ENCODE peak calls at places on chromosome 12, in seven cellular contexts. T is endodermal cell, I is HCEC 1CT, Y is GM06990, P is NCI-H748 treated with DMSO at 0.1 percent for 48 hours, A is Caki2, F is breast epithelium. Q is an unnamed sample.

GRCh38 chr12:53217049-53217929 is 10.2 kb upstream of the ITGB7 start:
- DNase-seq in T (peak), I (no peak), Y (no peak), P (no peak), A (no peak), F (no peak), Q (peak)

GRCh38 chr12:110737532-110737931 is 5.2 kb downstream of the PPP1CC start:
- DNase-seq in T (peak), I (no peak), Y (no peak), P (no peak), A (no peak), F (no peak), Q (no peak)

GRCh38 chr12:113424915-113425823 is 3.0 kb downstream of the SDSL start:
- DNase-seq in T (peak), I (peak), Y (peak), P (no peak), A (peak), F (no peak), Q (no peak)

GRCh38 chr12:34363050-34363673 is 340.9 kb downstream of the ALG10 start:
- DNase-seq in T (no peak), I (no peak), Y (no peak), P (peak), A (no peak), F (no peak), Q (no peak)

GRCh38 chr12:52952082-52952801 is 3.3 kb downstream of the KRT18 start:
- DNase-seq in T (peak), I (no peak), Y (no peak), P (no peak), A (no peak), F (peak), Q (no peak)

GRCh38 chr12:89156862-89157262 is 195.4 kb downstream of the DUSP6 start:
- DNase-seq in T (no peak), I (peak), Y (no peak), P (no peak), A (no peak), F (no peak), Q (no peak)

GRCh38 chr12:3772380-3772779 is 19.5 kb upstream of the CRACR2A start:
- DNase-seq in T (no peak), I (peak), Y (no peak), P (no peak), A (no peak), F (no peak), Q (no peak)

GRCh38 chr12:34107016-34107415 is 84.7 kb downstream of the ALG10 start:
- DNase-seq in T (no peak), I (no peak), Y (no peak), P (no peak), A (no peak), F (no peak), Q (no peak)

GRCh38 chr12:121530600-121531355 is 50.0 kb downstream of the KDM2B start:
- DNase-seq in T (peak), I (peak), Y (peak), P (no peak), A (peak), F (no peak), Q (peak)

GRCh38 chr12:63306476-63306875 is 155.5 kb upstream of the AVPR1A start:
- DNase-seq in T (no peak), I (no peak), Y (no peak), P (no peak), A (no peak), F (no peak), Q (no peak)

GRCh38 chr12:116540617-116541152 is 18.5 kb upstream of the MAP1LC3B2 start:
- DNase-seq in T (no peak), I (no peak), Y (no peak), P (no peak), A (no peak), F (no peak), Q (no peak)

GRCh38 chr12:109115758-109116610 is at the start of gene ACACB:
- DNase-seq in T (peak), I (no peak), Y (no peak), P (no peak), A (no peak), F (no peak), Q (no peak)

GRCh38 chr12:25755681-25756260 is 202.7 kb upstream of the LMNTD1 start:
- DNase-seq in T (no peak), I (no peak), Y (no peak), P (no peak), A (no peak), F (no peak), Q (no peak)

GRCh38 chr12:121794532-121795028 is 1.1 kb upstream of the RHOF start:
- DNase-seq in T (no peak), I (no peak), Y (no peak), P (no peak), A (no peak), F (no peak), Q (no peak)

GRCh38 chr12:85866929-85867776 is 6.9 kb upstream of the NTS start:
- DNase-seq in T (peak), I (peak), Y (peak), P (peak), A (peak), F (no peak), Q (peak)

GRCh38 chr12:90908465-90908864 is 46.5 kb downstream of the CCER1 start:
- DNase-seq in T (no peak), I (peak), Y (no peak), P (no peak), A (peak), F (no peak), Q (peak)

GRCh38 chr12:129844662-129845061 is 59.2 kb downstream of the TMEM132D start:
- DNase-seq in T (no peak), I (no peak), Y (no peak), P (no peak), A (no peak), F (no peak), Q (no peak)

GRCh38 chr12:29148065-29148957 is 767 bp upstream of the FAR2 start:
- DNase-seq in T (no peak), I (peak), Y (no peak), P (no peak), A (no peak), F (no peak), Q (no peak)

GRCh38 chr12:43599708-43600107 is 47.7 kb upstream of the ADAMTS20 start:
- DNase-seq in T (no peak), I (no peak), Y (no peak), P (no peak), A (no peak), F (no peak), Q (no peak)

GRCh38 chr12:88451254-88451653 is 129.0 kb downstream of the KITLG start:
- DNase-seq in T (no peak), I (no peak), Y (no peak), P (no peak), A (no peak), F (no peak), Q (no peak)

GRCh38 chr12:81021834-81022233 is 56.0 kb upstream of the ACSS3 start:
- DNase-seq in T (no peak), I (no peak), Y (no peak), P (no peak), A (no peak), F (no peak), Q (no peak)

GRCh38 chr12:120688527-120689071 is 1.6 kb downstream of the MLEC start:
- DNase-seq in T (no peak), I (peak), Y (no peak), P (no peak), A (peak), F (no peak), Q (no peak)

GRCh38 chr12:88570103-88570502 is 10.2 kb downstream of the KITLG start:
- DNase-seq in T (peak), I (peak), Y (no peak), P (no peak), A (no peak), F (no peak), Q (no peak)

GRCh38 chr12:115185529-115185928 is 501.6 kb upstream of the TBX3 start:
- DNase-seq in T (no peak), I (no peak), Y (no peak), P (no peak), A (no peak), F (no peak), Q (no peak)

GRCh38 chr12:12721251-12721689 is 4.1 kb downstream of the CDKN1B start:
- DNase-seq in T (no peak), I (no peak), Y (no peak), P (peak), A (peak), F (no peak), Q (no peak)